ENCODE peak calls at places on chromosomes 7 and 10, in four cellular contexts. P is A549, B is SK-N-SH, G is HCT116. W is an unnamed sample.

GRCh38 chr10:68742397-68742796 is 21.4 kb downstream of the CCAR1 start:
- DNase-seq in P (no peak), B (no peak), G (no peak), W (no peak)

GRCh38 chr10:6766061-6766460 is 186.0 kb upstream of the PRKCQ start:
- DNase-seq in P (no peak), B (no peak), G (no peak), W (no peak)

GRCh38 chr7:69624431-69624830 is 26.2 kb downstream of the AUTS2 start:
- DNase-seq in P (no peak), B (peak), G (no peak), W (no peak)

GRCh38 chr10:71078454-71079145 is 133.8 kb upstream of the UNC5B start:
- DNase-seq in P (no peak), B (no peak), G (no peak), W (no peak)

GRCh38 chr10:74851834-74852233 is 25.4 kb downstream of the KAT6B start:
- DNase-seq in P (no peak), B (no peak), G (no peak), W (no peak)

GRCh38 chr7:75776295-75776971 is 4.4 kb upstream of the CCL26 start:
- DNase-seq in P (no peak), B (no peak), G (no peak), W (no peak)

GRCh38 chr7:151413241-151413640 is 3.4 kb upstream of the WDR86 start:
- DNase-seq in P (no peak), B (no peak), G (no peak), W (peak)

GRCh38 chr10:126569513-126570447 is 100.7 kb downstream of the C10orf90 start:
- DNase-seq in P (no peak), B (no peak), G (no peak), W (no peak)

GRCh38 chr10:85862771-85863170 is 503.8 kb downstream of the GRID1 start:
- DNase-seq in P (no peak), B (no peak), G (no peak), W (peak)

GRCh38 chr10:72011468-72011867 is 47.3 kb downstream of the CHST3 start:
- DNase-seq in P (no peak), B (no peak), G (no peak), W (no peak)

GRCh38 chr10:80158598-80159127 is 26.1 kb downstream of the PLAC9 start:
- DNase-seq in P (peak), B (peak), G (peak), W (no peak)

GRCh38 chr7:123070702-123071286 is 75.3 kb upstream of the TAS2R16 start:
- DNase-seq in P (peak), B (peak), G (peak), W (peak)

GRCh38 chr7:2165610-2166594 is 66.8 kb downstream of the MAD1L1 start:
- DNase-seq in P (no peak), B (peak), G (no peak), W (no peak)

GRCh38 chr10:130461631-130462030 is 325.4 kb downstream of the GLRX3 start:
- DNase-seq in P (no peak), B (no peak), G (no peak), W (no peak)

GRCh38 chr7:69906309-69906995 is 308.2 kb downstream of the AUTS2 start:
- DNase-seq in P (no peak), B (no peak), G (no peak), W (no peak)

GRCh38 chr7:130273081-130273699 is 6.5 kb downstream of the CPA2 start:
- DNase-seq in P (no peak), B (no peak), G (no peak), W (peak)

GRCh38 chr7:74223711-74224510 is 14.1 kb downstream of the LAT2 start:
- DNase-seq in P (no peak), B (no peak), G (no peak), W (no peak)

GRCh38 chr10:86940677-86941076 is 16.7 kb downstream of the MMRN2 start:
- DNase-seq in P (no peak), B (no peak), G (no peak), W (no peak)

GRCh38 chr10:69716711-69717560 is 84.8 kb upstream of the COL13A1 start:
- DNase-seq in P (peak), B (peak), G (peak), W (peak)

GRCh38 chr10:123042708-123043408 is 34.1 kb downstream of the ACADSB start:
- DNase-seq in P (no peak), B (no peak), G (no peak), W (no peak)

GRCh38 chr7:78398576-78398975 is 600.0 kb downstream of the PHTF2 start:
- DNase-seq in P (no peak), B (no peak), G (no peak), W (peak)

GRCh38 chr10:117441812-117442443 is 66.7 kb upstream of the PDZD8 start:
- DNase-seq in P (peak), B (no peak), G (no peak), W (no peak)

GRCh38 chr10:117442521-117442920 is 67.3 kb upstream of the PDZD8 start:
- DNase-seq in P (no peak), B (no peak), G (no peak), W (no peak)

GRCh38 chr10:117444497-117445040 is 69.3 kb upstream of the PDZD8 start:
- DNase-seq in P (no peak), B (no peak), G (no peak), W (no peak)

GRCh38 chr10:117443677-117444022 is 68.4 kb upstream of the PDZD8 start:
- DNase-seq in P (no peak), B (no peak), G (no peak), W (no peak)

DNA sequence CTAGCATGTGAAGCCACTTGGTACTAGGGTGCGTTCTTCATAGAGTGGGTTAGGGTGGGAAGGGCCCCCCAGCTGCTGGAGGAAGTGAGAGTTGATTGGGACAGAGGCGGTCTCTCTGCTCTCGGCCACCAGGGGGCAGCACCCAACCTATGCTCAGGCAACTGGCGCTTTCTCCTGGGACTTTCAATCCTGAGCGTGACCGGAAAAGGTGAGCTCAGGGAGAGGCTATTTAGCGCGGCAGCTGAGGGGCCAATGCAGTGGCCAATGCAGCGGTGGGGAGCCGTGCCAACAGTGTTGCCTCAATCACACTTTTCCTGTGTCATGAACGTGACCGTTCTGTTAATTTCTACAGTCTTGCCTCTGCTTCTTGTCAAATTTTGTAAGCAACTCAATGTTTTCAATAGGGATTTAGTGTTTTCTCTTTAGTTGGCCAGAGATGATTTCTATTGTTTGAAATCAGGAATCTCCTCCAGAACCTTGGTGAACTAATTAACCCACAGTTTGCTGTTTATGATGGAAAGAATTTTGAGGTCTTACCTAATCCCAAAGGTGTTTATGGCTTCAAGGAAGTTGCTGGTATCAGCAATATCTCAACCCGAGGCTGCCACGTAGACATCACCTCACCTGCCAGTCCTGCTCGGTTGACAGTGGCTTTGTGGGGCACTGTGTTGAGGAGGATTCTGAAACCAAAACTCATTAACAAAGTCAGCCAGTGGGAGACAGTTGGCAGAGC is 67.9 kb upstream of the PDZD8 start:
- DNase-seq in P (peak), B (peak), G (peak), W (peak)
- TF ChIP-seq REST in P (no peak), B (no peak), G (no peak), W (no peak)

GRCh38 chr7:135718219-135718618 is 9.8 kb downstream of the SLC13A4 start:
- DNase-seq in P (no peak), B (no peak), G (no peak), W (no peak)

GRCh38 chr7:135715055-135715522 is 12.9 kb downstream of the SLC13A4 start:
- DNase-seq in P (no peak), B (no peak), G (no peak), W (no peak)

GRCh38 chr7:135717686-135718085 is 10.3 kb downstream of the SLC13A4 start:
- DNase-seq in P (no peak), B (no peak), G (no peak), W (no peak)

GRCh38 chr7:135715673-135716072 is 12.3 kb downstream of the SLC13A4 start:
- DNase-seq in P (no peak), B (no peak), G (no peak), W (no peak)

GRCh38 chr7:135716677-135717238 is 11.2 kb downstream of the SLC13A4 start:
- DNase-seq in P (no peak), B (peak), G (no peak), W (no peak)
- H3K4me2 ChIP-seq in P (peak), B (peak), G (peak), W (no peak)

GRCh38 chr10:43396061-43396927 is 12.7 kb downstream of the HNRNPF start:
- DNase-seq in P (peak), B (peak), G (no peak), W (peak)
- TF ChIP-seq REST in P (no peak), B (no peak), G (no peak), W (no peak)

GRCh38 chr7:45021604-45022296 is 21.7 kb downstream of the CCM2 start:
- DNase-seq in P (no peak), B (no peak), G (no peak), W (no peak)
- H3K4me2 ChIP-seq in P (no peak), B (no peak), G (no peak), W (no peak)

DNA sequence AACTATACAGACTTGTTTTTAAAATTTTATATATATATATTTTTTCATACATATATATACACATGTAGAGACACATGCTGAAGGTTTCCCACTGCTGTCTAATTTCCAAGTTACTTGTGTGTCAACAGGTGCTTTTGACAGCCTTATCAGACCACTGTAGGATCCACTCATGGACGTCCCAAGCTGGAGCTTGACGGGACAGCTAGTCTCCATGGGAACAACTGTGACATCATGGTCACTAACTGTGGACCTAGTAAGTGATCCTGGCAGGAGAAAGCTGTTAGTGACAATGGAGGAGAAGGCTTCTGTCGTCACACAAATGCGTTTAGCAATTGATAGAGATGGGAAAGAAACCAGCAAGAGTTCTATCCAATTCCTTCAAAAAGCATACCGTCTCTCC is 60.2 kb upstream of the DDC start:
- DNase-seq in P (no peak), B (no peak), G (no peak), W (no peak)
- TF ChIP-seq REST in P (no peak), B (no peak), G (no peak), W (no peak)

GRCh38 chr7:29463504-29464158 is 100.0 kb upstream of the PRR15 start:
- DNase-seq in P (no peak), B (no peak), G (no peak), W (no peak)
- H3K4me2 ChIP-seq in P (no peak), B (no peak), G (peak), W (no peak)

GRCh38 chr10:3511483-3511882 is 273.5 kb downstream of the KLF6 start:
- DNase-seq in P (no peak), B (no peak), G (no peak), W (no peak)
- TF ChIP-seq REST in P (no peak), B (peak), G (peak), W (peak)

GRCh38 chr10:59708816-59709471 is 706 bp downstream of the SLC16A9 start:
- DNase-seq in P (peak), B (peak), G (no peak), W (peak)
- H3K4me2 ChIP-seq in P (peak), B (peak), G (peak), W (peak)

DNA sequence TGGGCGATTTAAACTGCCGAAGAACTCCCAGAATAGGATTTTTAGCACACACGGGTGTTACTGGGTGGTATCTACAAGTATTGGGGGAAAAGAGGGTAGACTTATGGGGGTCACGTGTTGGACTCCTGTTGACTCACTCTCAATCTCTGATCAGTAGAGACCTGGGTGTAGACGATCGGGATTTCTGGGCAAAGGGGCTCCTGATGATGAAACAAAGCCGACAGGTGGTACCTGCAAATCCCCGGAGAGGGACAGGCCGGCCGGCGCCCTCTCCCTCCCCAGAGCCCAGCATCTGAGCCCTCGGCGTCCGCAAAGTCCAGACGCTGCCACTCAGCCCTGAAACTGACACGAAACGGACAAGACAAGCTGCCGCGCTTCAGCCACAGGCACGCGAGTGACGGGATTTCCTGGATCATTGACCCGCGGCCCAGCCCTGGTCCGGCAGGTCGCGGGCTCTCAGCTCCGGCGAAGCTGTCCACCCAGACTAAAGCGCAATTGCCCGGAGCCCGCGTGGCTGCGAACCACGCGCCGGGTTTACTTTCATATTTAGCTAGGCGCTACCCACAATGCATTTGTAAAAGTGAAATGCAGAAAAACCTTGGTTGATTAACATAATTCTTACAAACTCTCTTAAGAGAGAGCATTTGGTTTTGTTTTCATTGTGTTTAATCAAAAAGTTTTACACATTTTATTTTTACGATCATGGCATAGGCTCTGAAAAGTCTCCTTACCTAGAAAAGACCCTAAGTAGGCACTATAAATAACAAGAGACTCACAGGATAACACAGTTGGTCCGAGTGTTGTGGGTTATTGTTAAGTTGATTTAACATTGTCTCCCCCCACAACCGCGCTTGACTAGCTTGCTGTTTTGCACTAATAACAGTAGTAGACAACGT is 56.9 kb upstream of the EZH2 start:
- DNase-seq in P (peak), B (peak), G (peak), W (peak)
- TF ChIP-seq REST in P (no peak), B (no peak), G (no peak), W (no peak)

W was measured in GM23338.